ENCODE peak calls at places on chromosome 2, in eight cellular contexts. X, U, O, N, H, V, E and D are unnamed samples.

GRCh38 chr2:152379089-152379488 is 44.1 kb downstream of the FMNL2 start:
- DNase-seq in V (no peak), N (no peak), O (no peak), E (no peak), H (no peak), U (no peak), X (no peak), D (no peak)

GRCh38 chr2:72034353-72035095 is 113.1 kb downstream of the CYP26B1 start:
- DNase-seq in H (no peak), O (no peak), U (no peak), X (no peak), E (no peak), N (no peak), V (no peak), D (no peak)

GRCh38 chr2:223047260-223047761 is 4.7 kb upstream of the KCNE4 start:
- DNase-seq in U (no peak), N (no peak), O (no peak), X (peak), H (no peak), E (no peak), V (no peak), D (no peak)

GRCh38 chr2:116716038-116716437 is 1098.5 kb upstream of the DDX18 start:
- DNase-seq in H (no peak), N (no peak), V (no peak), O (no peak), E (no peak), U (no peak), X (no peak), D (no peak)

GRCh38 chr2:203379156-203379555 is 51.0 kb downstream of the ABI2 start:
- DNase-seq in E (no peak), N (no peak), U (no peak), V (no peak), X (no peak), O (no peak), H (no peak), D (no peak)

GRCh38 chr2:172232638-172233253 is 130.0 kb upstream of the DLX2 start:
- DNase-seq in U (no peak), V (no peak), O (no peak), H (no peak), E (no peak), N (no peak), X (no peak), D (no peak)

GRCh38 chr2:64807417-64807816 is 153.7 kb upstream of the SERTAD2 start:
- DNase-seq in H (peak), X (peak), U (peak), V (no peak), N (no peak), E (peak), O (no peak), D (no peak)

GRCh38 chr2:134365356-134365755 is 111.5 kb downstream of the MGAT5 start:
- DNase-seq in U (peak), E (no peak), H (no peak), X (peak), V (no peak), O (no peak), N (no peak), D (peak)

GRCh38 chr2:159449504-159450124 is 163.1 kb upstream of the WDSUB1 start:
- DNase-seq in O (no peak), E (peak), V (no peak), N (no peak), X (no peak), H (no peak), U (no peak), D (no peak)

GRCh38 chr2:152415231-152415642 is 80.3 kb downstream of the FMNL2 start:
- DNase-seq in X (no peak), U (peak), H (no peak), N (no peak), E (peak), V (no peak), O (no peak), D (no peak)

GRCh38 chr2:152223997-152224396 is 48.4 kb upstream of the STAM2 start:
- DNase-seq in V (no peak), N (no peak), E (peak), H (no peak), O (no peak), U (no peak), X (no peak), D (no peak)

GRCh38 chr2:28395334-28396061 is 2.8 kb downstream of the FOSL2 start:
- DNase-seq in U (no peak), E (peak), H (no peak), O (no peak), X (peak), N (peak), V (peak), D (no peak)

GRCh38 chr2:119683074-119683716 is 4.2 kb downstream of the TMEM177 start:
- DNase-seq in E (no peak), X (no peak), V (no peak), O (no peak), U (no peak), N (no peak), H (no peak), D (no peak)
- TF ChIP-seq POLR2A in E (no peak), X (no peak), V (no peak), O (no peak), U (no peak), N (no peak), H (peak), D (no peak)

GRCh38 chr2:191845248-191845715 is 1.6 kb downstream of the CAVIN2 start:
- DNase-seq in N (peak), V (no peak), O (no peak), H (no peak), X (peak), E (peak), U (no peak), D (peak)

GRCh38 chr2:191848771-191849726 is 2.2 kb upstream of the CAVIN2 start:
- DNase-seq in X (no peak), H (no peak), E (no peak), O (no peak), V (no peak), N (no peak), U (no peak), D (peak)

GRCh38 chr2:191847764-191848163 is 876 bp upstream of the CAVIN2 start:
- DNase-seq in H (no peak), U (no peak), E (peak), V (no peak), O (no peak), N (no peak), X (no peak), D (no peak)

GRCh38 chr2:191845876-191846786 is 757 bp downstream of the CAVIN2 start:
- DNase-seq in H (no peak), X (peak), E (no peak), O (no peak), U (no peak), N (peak), V (no peak), D (peak)

DNA sequence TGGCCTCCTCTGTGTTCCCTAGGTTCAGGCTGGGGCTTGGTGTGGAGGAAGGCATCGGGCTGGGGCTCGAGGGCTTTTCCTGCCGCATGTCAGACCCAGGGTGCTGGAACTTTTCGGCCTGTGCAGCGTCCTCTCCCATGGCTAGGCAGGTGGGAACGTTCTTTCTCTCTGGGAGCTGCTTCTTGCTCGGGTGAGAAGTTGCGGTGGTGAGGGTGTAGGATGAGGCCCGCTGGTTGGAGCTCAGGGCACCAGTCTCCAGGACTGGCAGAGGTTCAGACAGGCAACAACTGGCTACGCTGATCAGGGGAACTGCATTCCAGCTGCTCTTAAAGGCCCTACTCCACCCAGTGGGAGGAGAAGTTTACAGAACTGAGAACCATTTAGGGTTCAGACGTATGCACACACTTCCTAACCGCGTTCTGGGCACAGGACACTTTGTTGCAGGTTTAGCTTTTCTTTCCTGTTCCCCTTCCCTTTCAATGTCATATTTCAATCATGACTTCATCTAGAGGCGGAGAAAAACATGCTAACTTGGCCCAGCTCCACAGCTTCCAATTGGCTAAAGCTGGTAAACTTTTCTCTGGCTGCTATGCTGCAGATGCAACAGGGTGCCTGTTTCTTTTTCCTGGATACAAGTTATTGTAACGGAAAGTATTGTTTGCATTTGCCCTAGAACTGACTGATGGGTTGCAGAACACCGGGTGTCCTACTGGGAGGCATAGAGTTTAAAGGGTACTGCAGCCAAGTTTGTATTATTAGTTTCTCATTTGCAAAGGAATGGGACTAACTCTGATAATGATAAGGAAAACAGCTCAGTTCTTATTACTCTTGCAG is at the start of gene CAVIN2:
- DNase-seq in E (peak), V (peak), H (peak), O (no peak), X (peak), U (no peak), N (peak), D (peak)
- TF ChIP-seq POLR2A in E (peak), V (no peak), H (no peak), O (no peak), X (peak), U (no peak), N (no peak), D (peak)

DNA sequence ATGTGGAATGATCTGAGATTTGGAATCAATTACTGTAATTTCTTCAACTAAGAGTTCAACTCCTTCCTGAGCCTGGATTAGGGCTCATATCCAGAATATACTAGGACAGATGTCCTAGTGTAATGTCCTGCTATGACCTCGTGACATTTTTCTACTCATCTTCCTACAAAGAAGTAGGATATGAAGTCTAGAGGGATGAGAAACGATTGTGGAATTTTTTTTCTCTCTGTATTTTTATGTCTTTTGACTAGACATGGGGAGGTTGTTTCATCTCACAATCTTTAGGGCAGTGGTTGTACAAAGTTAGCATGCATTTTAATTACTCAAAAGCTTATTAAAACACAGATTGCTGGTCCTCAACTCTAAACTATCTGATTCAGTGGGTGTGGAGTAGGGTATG is 203.0 kb downstream of the PARD3B start:
- DNase-seq in U (no peak), E (no peak), O (no peak), H (no peak), V (no peak), X (no peak), N (no peak), D (no peak)
- TF ChIP-seq POLR2A in U (no peak), E (no peak), O (no peak), H (no peak), V (no peak), X (no peak), N (no peak), D (no peak)

DNA sequence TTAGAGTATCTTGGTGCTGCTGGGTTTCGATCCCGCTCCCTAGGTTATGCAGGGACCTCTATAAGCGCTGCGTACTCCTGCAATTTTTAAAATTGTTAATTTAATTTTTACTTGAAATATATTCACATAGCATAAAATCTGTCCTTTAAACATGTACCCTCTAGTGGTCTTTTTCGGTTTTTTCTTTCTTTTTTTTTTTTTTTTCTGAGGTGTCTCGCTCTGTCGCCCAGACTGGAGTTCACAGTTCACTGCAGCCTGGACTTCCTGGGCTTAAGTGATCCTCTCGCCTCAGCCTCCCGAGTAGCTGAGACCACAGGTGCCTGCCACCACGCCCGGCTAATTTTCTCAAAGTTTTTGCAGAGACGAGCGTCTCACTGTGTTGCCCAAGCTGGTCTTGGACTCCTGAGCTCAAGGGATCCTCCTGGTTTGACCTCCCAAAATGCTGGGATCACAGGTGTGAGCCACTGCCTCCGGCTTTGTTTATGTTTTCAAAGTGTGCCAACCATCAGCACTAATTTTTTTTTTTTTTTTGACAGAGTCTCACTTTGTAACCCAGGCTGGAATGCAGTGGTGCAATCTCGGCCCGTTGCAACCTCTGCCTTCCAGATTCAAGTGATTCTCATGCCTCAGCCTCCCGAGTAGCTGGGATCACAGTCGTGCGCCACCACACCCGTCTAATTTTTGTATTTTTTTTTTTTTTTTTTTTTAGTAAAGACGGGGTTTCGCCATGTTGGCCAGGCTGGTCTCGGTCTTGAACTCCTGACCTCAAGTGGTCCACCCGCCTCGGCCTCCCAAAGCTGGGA is 585 bp upstream of the MOB1A start:
- DNase-seq in X (no peak), U (no peak), H (no peak), V (no peak), O (no peak), N (no peak), E (no peak), D (no peak)
- TF ChIP-seq POLR2A in X (peak), U (peak), H (no peak), V (no peak), O (no peak), N (no peak), E (peak), D (no peak)

GRCh38 chr2:128027801-128028667 is at the start of gene SAP130:
- DNase-seq in H (peak), U (peak), V (peak), E (peak), O (peak), N (peak), X (peak), D (peak)
- TF ChIP-seq POLR2A in H (peak), U (no peak), V (no peak), E (no peak), O (no peak), N (peak), X (peak), D (peak)

GRCh38 chr2:73385486-73386341 is at the start of gene ALMS1:
- DNase-seq in N (peak), U (peak), E (peak), H (peak), X (peak), O (peak), V (peak), D (peak)
- TF ChIP-seq POLR2A in N (no peak), U (peak), E (no peak), H (peak), X (peak), O (peak), V (no peak), D (peak)